ENCODE peak calls at places on chromosome 19, in nine cellular contexts. T, A, J, L, G, F, E, C and O are unnamed samples.

GRCh38 chr19:4694211-4694987 is 24.3 kb upstream of the MYDGF start:
- DNase-seq in F (peak; percentile 94), T (peak; percentile 100), A (no peak), J (no peak), L (no peak), C (peak; percentile 97), G (peak; percentile 92), E (no peak), O (no peak)

GRCh38 chr19:13208131-13208963 is 58.1 kb downstream of the IER2 start:
- DNase-seq in T (no peak), A (no peak), G (no peak), C (peak; percentile 45), F (peak; percentile 92), E (peak; percentile 80), J (peak; percentile 84), L (peak; percentile 73), O (no peak)

GRCh38 chr19:24054044-24054935 is 32.7 kb upstream of the ZNF254 start:
- DNase-seq in J (no peak), C (peak; percentile 88), L (no peak), T (peak; percentile 99), F (peak; percentile 31), E (no peak), A (no peak), G (no peak), O (no peak)

GRCh38 chr19:10092648-10093294 is 6.7 kb downstream of the SHFL start:
- DNase-seq in E (no peak), L (no peak), J (peak; percentile 52), C (no peak), A (no peak), G (no peak), T (no peak), F (no peak), O (no peak)

GRCh38 chr19:5547881-5548280 is 19.9 kb downstream of the TINCR start:
- DNase-seq in A (no peak), L (no peak), T (peak; percentile 46), F (peak; percentile 62), C (no peak), G (no peak), J (no peak), E (no peak), O (no peak)

GRCh38 chr19:39471756-39472536 is 8.7 kb upstream of the TIMM50 start:
- DNase-seq in G (no peak), T (no peak), F (no peak), A (no peak), E (no peak), L (no peak), C (no peak), J (no peak), O (no peak)

GRCh38 chr19:3679138-3679537 is 21.1 kb downstream of the PIP5K1C start:
- DNase-seq in G (no peak), L (no peak), C (no peak), J (no peak), A (no peak), T (no peak), F (no peak), E (no peak), O (no peak)

GRCh38 chr19:49481020-49481683 is 6.3 kb upstream of the RPL13A start:
- DNase-seq in F (no peak), T (no peak), G (no peak), C (no peak), J (peak; percentile 59), E (no peak), A (no peak), L (no peak), O (no peak)

GRCh38 chr19:33063356-33064116 is 1.2 kb downstream of the RHPN2 start:
- DNase-seq in T (no peak), E (peak; percentile 17), F (peak; percentile 45), C (no peak), A (no peak), L (no peak), J (no peak), G (no peak), O (no peak)

GRCh38 chr19:18932216-18932841 is 8.7 kb downstream of the HOMER3 start:
- DNase-seq in L (peak; percentile 73), F (peak; percentile 51), J (peak; percentile 90), T (no peak), E (peak; percentile 69), G (peak; percentile 91), A (no peak), C (no peak), O (peak; percentile 85)

GRCh38 chr19:23996549-23996948 is 81.9 kb downstream of the ZNF726 start:
- DNase-seq in C (no peak), L (no peak), T (no peak), J (no peak), A (no peak), F (no peak), E (no peak), G (no peak), O (no peak)

GRCh38 chr19:30358319-30358718 is 13.9 kb upstream of the ZNF536 start:
- DNase-seq in J (no peak), F (no peak), E (no peak), L (no peak), G (no peak), T (no peak), C (no peak), A (no peak), O (no peak)

GRCh38 chr19:37999309-38000213 is 92.6 kb downstream of the SIPA1L3 start:
- DNase-seq in J (peak; percentile 91), E (peak; percentile 60), G (no peak), A (no peak), F (peak; percentile 97), L (peak; percentile 44), T (no peak), C (peak; percentile 99), O (no peak)

GRCh38 chr19:56751078-56751489 is 79.5 kb upstream of the ZNF835 start:
- DNase-seq in A (no peak), J (no peak), L (no peak), G (no peak), T (no peak), F (peak; percentile 4), E (no peak), C (no peak), O (no peak)

GRCh38 chr19:10288662-10289166 is 1.0 kb upstream of the ICAM5 start:
- DNase-seq in J (no peak), T (no peak), A (no peak), F (peak; percentile 55), C (no peak), G (no peak), E (no peak), L (no peak), O (no peak)

GRCh38 chr19:16033136-16033530 is 43.2 kb upstream of the TPM4 start:
- DNase-seq in G (no peak), C (no peak), J (no peak), L (no peak), F (no peak), E (no peak), T (no peak), A (no peak), O (no peak)
- H3K9me3 ChIP-seq in G (no peaks in the 10 kb centered on the region), C (no peaks in the 10 kb centered on the region), J (no peaks in the 10 kb centered on the region), L (no peaks in the 10 kb centered on the region), F (no peaks in the 10 kb centered on the region), E (no peaks in the 10 kb centered on the region), T (no peaks in the 10 kb centered on the region), A (no peaks in the 10 kb centered on the region), O (no peaks in the 10 kb centered on the region)

DNA sequence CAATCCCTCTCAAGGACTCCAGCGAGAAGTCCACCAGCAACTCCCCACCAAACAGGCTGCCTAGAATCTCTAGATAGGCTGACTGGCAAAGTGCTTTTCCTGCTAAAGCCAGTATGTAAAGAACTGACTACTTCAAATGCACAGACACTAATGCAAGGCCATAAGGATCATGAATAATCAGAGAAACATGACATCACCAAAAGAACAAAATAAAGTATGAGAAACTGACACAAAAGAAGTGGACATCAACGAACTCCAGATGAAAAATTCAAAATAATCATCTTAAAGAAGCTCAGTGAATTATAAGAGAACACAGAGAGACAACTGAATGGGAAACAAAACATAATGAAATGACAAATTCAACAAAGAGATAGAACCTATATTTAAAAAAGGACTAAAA is 26.4 kb upstream of the CD70 start:
- DNase-seq in A (no peak), E (no peak), T (no peak), C (no peak), L (no peak), G (no peak), J (no peak), F (no peak), O (no peak)
- H3K9me3 ChIP-seq in A (no peaks in the 10 kb centered on the region), E (no peaks in the 10 kb centered on the region), T (no peaks in the 10 kb centered on the region), C (no peaks in the 10 kb centered on the region), L (peaks cover 33% of the 10 kb centered on the region), G (no peaks in the 10 kb centered on the region), J (no peaks in the 10 kb centered on the region), F (no peaks in the 10 kb centered on the region), O (no peaks in the 10 kb centered on the region)

GRCh38 chr19:27843861-27844260 is 1369.1 kb downstream of the UQCRFS1 start:
- DNase-seq in J (no peak), C (no peak), T (no peak), L (no peak), A (no peak), G (no peak), E (no peak), F (no peak), O (no peak)
- H3K9me3 ChIP-seq in J (no peaks in the 10 kb centered on the region), C (peaks cover 3% of the 10 kb centered on the region), T (peaks cover 14% of the 10 kb centered on the region), L (peaks cover 72% of the 10 kb centered on the region), A (no peaks in the 10 kb centered on the region), G (peaks cover 10% of the 10 kb centered on the region), E (no peaks in the 10 kb centered on the region), F (no peaks in the 10 kb centered on the region), O (peaks cover 4% of the 10 kb centered on the region)

GRCh38 chr19:14961956-14962685 is 17.5 kb downstream of the SLC1A6 start:
- DNase-seq in J (no peak), L (no peak), A (no peak), E (no peak), T (no peak), F (no peak), C (no peak), G (no peak), O (no peak)
- H3K9me3 ChIP-seq in J (peaks cover 12% of the 10 kb centered on the region), L (peaks cover 69% of the 10 kb centered on the region), A (peaks cover 18% of the 10 kb centered on the region), E (peaks cover 3% of the 10 kb centered on the region), T (peaks cover 14% of the 10 kb centered on the region), F (no peaks in the 10 kb centered on the region), C (peaks cover 8% of the 10 kb centered on the region), G (peaks cover 10% of the 10 kb centered on the region), O (peaks cover 5% of the 10 kb centered on the region)

GRCh38 chr19:54708781-54709180 is 15.5 kb upstream of the KIR3DL3 start:
- DNase-seq in J (no peak), C (no peak), T (no peak), G (no peak), F (no peak), A (no peak), L (no peak), E (no peak), O (no peak)

GRCh38 chr19:54707932-54708331 is 16.3 kb upstream of the KIR3DL3 start:
- DNase-seq in E (no peak), T (no peak), L (no peak), J (no peak), C (no peak), A (no peak), F (no peak), G (no peak), O (no peak)

DNA sequence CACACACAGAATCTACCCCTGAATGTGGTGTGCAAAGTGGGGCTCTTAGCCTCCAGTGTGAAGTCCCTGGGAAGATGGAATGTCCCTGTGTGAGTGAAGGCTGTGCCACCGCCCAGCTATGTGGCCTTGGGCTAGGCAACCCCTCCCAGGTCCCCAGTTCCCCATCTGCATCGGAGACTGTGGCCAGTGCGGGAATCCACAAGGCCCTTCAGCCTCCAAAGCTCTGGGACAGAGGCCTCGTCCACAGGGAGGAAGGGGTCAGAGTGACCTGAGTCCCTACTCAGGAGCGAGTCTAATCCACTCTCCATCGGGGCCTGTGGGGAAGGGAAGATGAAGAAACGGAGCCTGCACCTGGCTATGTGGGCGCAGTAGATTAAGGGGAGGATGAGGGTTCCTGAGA is 19.3 kb upstream of the KIR3DL3 start:
- DNase-seq in L (no peak), J (no peak), G (no peak), F (no peak), T (no peak), A (no peak), E (no peak), C (no peak), O (no peak)
- H3K9me3 ChIP-seq in L (peaks cover 14% of the 10 kb centered on the region), J (no peaks in the 10 kb centered on the region), G (no peaks in the 10 kb centered on the region), F (no peaks in the 10 kb centered on the region), T (peaks cover 26% of the 10 kb centered on the region), A (no peaks in the 10 kb centered on the region), E (no peaks in the 10 kb centered on the region), C (peaks cover 21% of the 10 kb centered on the region), O (no peaks in the 10 kb centered on the region)